ENCODE peak calls at places on chromosomes 3 and 15, in six cellular contexts. V, X, O, S, C and G are unnamed samples.

GRCh38 chr3:190155752-190156151 is 35.1 kb upstream of the P3H2 start:
- DNase-seq in C (peak), X (no peak), S (no peak), V (peak), O (no peak), G (no peak)

GRCh38 chr15:42490743-42491539 is at the start of gene ZNF106:
- DNase-seq in C (peak), O (peak), X (peak), S (peak), V (peak), G (peak)

GRCh38 chr3:52253314-52254260 is 8.0 kb downstream of the PPM1M start:
- DNase-seq in C (no peak), V (no peak), S (peak), O (peak), X (no peak), G (no peak)

GRCh38 chr15:28984421-28985375 is 98.9 kb downstream of the APBA2 start:
- DNase-seq in C (no peak), S (no peak), V (no peak), O (no peak), X (peak), G (peak)

GRCh38 chr3:173747427-173747826 is 349.9 kb downstream of the NLGN1 start:
- DNase-seq in V (no peak), X (peak), C (peak), S (no peak), O (no peak), G (no peak)

GRCh38 chr15:65651831-65652749 is 30.4 kb downstream of the SLC24A1 start:
- DNase-seq in S (no peak), X (no peak), O (no peak), V (no peak), C (no peak), G (no peak)

GRCh38 chr3:128382221-128382807 is 84.4 kb downstream of the DNAJB8 start:
- DNase-seq in X (no peak), O (no peak), S (no peak), C (no peak), V (no peak), G (no peak)

GRCh38 chr3:100600181-100601042 is 9.0 kb upstream of the ADGRG7 start:
- DNase-seq in X (no peak), O (peak), V (peak), S (no peak), C (peak), G (no peak)

GRCh38 chr3:160756907-160757623 is 1.0 kb downstream of the PPM1L start:
- DNase-seq in V (no peak), X (no peak), O (no peak), C (no peak), S (no peak), G (peak)

GRCh38 chr3:188241072-188241471 is 87.1 kb downstream of the LPP start:
- DNase-seq in C (no peak), S (peak), X (peak), V (no peak), O (no peak), G (no peak)

GRCh38 chr15:38864122-38864521 is 299.5 kb upstream of the RASGRP1 start:
- DNase-seq in S (no peak), O (no peak), X (no peak), C (no peak), V (no peak), G (no peak)

GRCh38 chr15:39542385-39543065 is 38.4 kb upstream of the THBS1 start:
- DNase-seq in O (no peak), X (no peak), S (no peak), C (no peak), V (no peak), G (no peak)

GRCh38 chr15:90479656-90480055 is 50.1 kb upstream of the CRTC3 start:
- DNase-seq in V (peak), X (peak), S (no peak), O (no peak), C (peak), G (no peak)

GRCh38 chr3:194727435-194728128 is 41.9 kb downstream of the FAM43A start:
- DNase-seq in X (peak), S (no peak), V (no peak), C (no peak), O (no peak), G (no peak)

GRCh38 chr15:98121957-98122356 is 161.5 kb downstream of the ARRDC4 start:
- DNase-seq in S (no peak), O (no peak), V (no peak), X (no peak), C (no peak), G (no peak)

GRCh38 chr3:105365536-105366301 is 990 bp upstream of the ALCAM start:
- DNase-seq in C (peak), O (no peak), X (peak), V (no peak), S (peak), G (peak)

GRCh38 chr3:138348950-138349739 is 766 bp downstream of the MRAS start:
- DNase-seq in X (peak), O (no peak), V (no peak), C (no peak), S (no peak), G (peak)

GRCh38 chr3:50100956-50101845 is 12.5 kb downstream of the RBM5 start:
- DNase-seq in C (no peak), V (no peak), S (no peak), X (peak), O (no peak), G (peak)

GRCh38 chr3:71107926-71108325 is 475.6 kb downstream of the FOXP1 start:
- DNase-seq in O (no peak), S (no peak), V (no peak), C (no peak), X (peak), G (no peak)

GRCh38 chr15:99138491-99138982 is 33.7 kb downstream of the SYNM start:
- DNase-seq in C (no peak), O (no peak), X (no peak), S (no peak), V (no peak), G (no peak)

GRCh38 chr15:34358367-34358766 is 8.6 kb downstream of the LPCAT4 start:
- DNase-seq in V (no peak), S (no peak), C (no peak), X (no peak), O (no peak), G (no peak)

GRCh38 chr15:99100245-99101173 is 4.4 kb upstream of the SYNM start:
- DNase-seq in O (peak), V (no peak), C (peak), X (peak), S (no peak), G (peak)

GRCh38 chr3:159150176-159150575 is 348.3 kb downstream of the MFSD1 start:
- DNase-seq in O (no peak), S (no peak), X (no peak), V (no peak), C (no peak), G (peak)

GRCh38 chr15:66481107-66481856 is 16.3 kb downstream of the SNAPC5 start:
- DNase-seq in O (no peak), C (peak), S (no peak), X (peak), V (no peak), G (no peak)

GRCh38 chr3:11145888-11146287 is 8.4 kb upstream of the HRH1 start:
- DNase-seq in S (no peak), V (no peak), X (peak), O (no peak), C (peak), G (no peak)

GRCh38 chr15:92071030-92071644 is 217.6 kb downstream of the SLCO3A1 start:
- DNase-seq in V (no peak), S (no peak), C (no peak), X (no peak), O (no peak), G (no peak)

DNA sequence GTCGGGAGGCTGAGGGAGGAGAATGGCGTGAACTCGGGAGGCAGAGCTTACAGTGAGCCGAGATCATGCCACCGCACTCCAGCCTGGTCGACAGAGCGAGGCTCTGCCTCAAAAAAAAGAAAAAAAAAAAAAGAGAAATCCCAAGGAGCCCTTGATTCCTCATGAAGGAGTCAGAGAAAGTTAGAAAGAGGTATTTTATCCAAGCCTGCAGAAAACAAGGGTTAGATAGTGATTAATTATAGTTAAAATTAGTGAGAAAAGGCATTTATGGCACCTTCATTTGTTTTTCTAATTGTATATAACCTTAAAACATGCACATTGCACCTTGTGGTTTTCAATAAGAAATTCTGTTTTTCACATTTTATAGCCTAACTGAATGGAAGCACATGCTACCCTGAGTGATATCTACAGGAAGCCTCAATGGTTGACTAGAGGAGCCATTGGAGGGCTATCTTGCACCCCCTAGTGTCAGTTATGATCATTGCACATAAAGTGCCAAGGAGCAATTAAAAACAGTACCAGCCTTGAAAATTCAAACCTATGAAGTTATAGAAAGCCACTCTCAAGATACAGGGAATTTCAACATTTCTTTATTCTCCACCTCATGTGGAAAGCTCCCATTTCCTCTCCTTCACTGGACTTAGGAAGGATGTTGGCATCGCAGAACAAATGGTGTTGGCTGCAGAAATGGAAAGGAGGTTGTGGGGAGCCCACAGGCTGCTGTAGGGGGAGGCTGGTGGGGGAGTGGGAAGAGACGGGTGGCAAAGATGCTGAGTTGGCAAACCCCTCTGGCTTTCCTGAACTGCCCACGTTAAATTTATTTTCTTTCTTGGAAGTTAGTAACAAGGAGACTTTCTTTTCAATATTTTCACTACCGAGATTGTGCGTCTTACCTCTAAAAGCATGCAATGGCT is 48.5 kb downstream of the ITGA11 start:
- DNase-seq in V (no peak), O (peak), C (peak), S (peak), X (peak), G (peak)
- TF ChIP-seq CTCF in V (peak), O (peak), C (peak), S (peak), X (peak), G (peak)

GRCh38 chr3:96466441-96466840 is 348.0 kb upstream of the EPHA6 start:
- DNase-seq in C (no peak), V (no peak), S (no peak), X (no peak), O (no peak), G (no peak)

GRCh38 chr3:96465521-96465920 is 348.9 kb upstream of the EPHA6 start:
- DNase-seq in C (no peak), O (no peak), V (no peak), X (no peak), S (no peak), G (no peak)

GRCh38 chr3:96467639-96468038 is 346.8 kb upstream of the EPHA6 start:
- DNase-seq in C (no peak), O (no peak), S (no peak), V (no peak), X (no peak), G (no peak)
- H3K4me2 ChIP-seq in C (no peak), O (no peak), S (no peak), V (no peak), X (no peak), G (no peak)

DNA sequence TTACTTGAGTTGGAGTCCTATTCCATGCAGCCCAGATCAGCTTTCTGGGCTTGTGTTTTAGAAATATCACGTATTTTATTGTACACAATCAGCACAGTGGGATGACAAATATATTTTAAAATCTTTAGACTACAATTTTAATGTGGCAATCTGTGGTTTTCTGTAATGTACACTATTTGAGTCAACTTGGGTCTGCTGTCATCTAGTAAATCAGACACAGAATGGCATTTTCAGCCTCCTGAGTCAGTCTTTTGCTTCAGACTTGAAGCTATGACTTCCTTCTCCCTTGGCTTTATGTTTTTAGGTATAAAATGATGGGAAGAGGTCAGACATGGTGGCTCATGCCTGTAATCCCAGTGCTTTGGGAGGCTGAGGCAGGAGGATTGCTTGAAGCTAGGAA is 232.1 kb downstream of the NECTIN3 start:
- DNase-seq in O (no peak), X (peak), C (peak), S (no peak), V (no peak), G (no peak)
- H2AFZ ChIP-seq in O (no peak), X (no peak), C (no peak), S (no peak), V (no peak), G (no peak)

GRCh38 chr3:122101646-122102045 is 46.5 kb downstream of the CD86 start:
- DNase-seq in O (peak), S (peak), V (no peak), X (peak), C (peak), G (peak)
- TF ChIP-seq CTCF in O (peak), S (peak), V (peak), X (peak), C (peak), G (peak)